ENCODE peak calls at places on chromosomes 4 and X, in eight cellular contexts. O is neural crest cell, H is WTC11, B is GM06990, G is AG09309, L is epithelial cell of proximal tubule, K is tibial artery, J is choroid plexus epithelial cell. F is an unnamed sample.

GRCh38 chr4:175035907-175036306 is 117.7 kb downstream of the ADAM29 start:
- DNase-seq in O (no peak), H (no peak), B (no peak), G (peak), L (no peak), K (no peak), J (peak), F (no peak)

GRCh38 chr4:81052119-81053068 is 21.9 kb downstream of the BMP3 start:
- DNase-seq in O (peak), H (peak), B (peak), G (no peak), L (no peak), K (peak), J (peak), F (no peak)

GRCh38 chrX:10052906-10053625 is 85.9 kb downstream of the CLDN34 start:
- DNase-seq in O (no peak), H (no peak), B (no peak), G (no peak), L (no peak), K (peak), J (no peak), F (no peak)

GRCh38 chr4:110605077-110605476 is 17.8 kb downstream of the PITX2 start:
- DNase-seq in O (no peak), H (no peak), B (no peak), G (no peak), L (no peak), K (no peak), J (no peak), F (no peak)

GRCh38 chr4:105921301-105921700 is 26.0 kb downstream of the NPNT start:
- DNase-seq in O (no peak), H (no peak), B (no peak), G (no peak), L (no peak), K (no peak), J (no peak), F (no peak)

GRCh38 chrX:36908801-36909403 is 99.3 kb upstream of the FAM47C start:
- DNase-seq in O (no peak), H (no peak), B (no peak), G (no peak), L (no peak), K (no peak), J (peak), F (peak)

GRCh38 chr4:139988863-139989765 is 164.9 kb downstream of the MAML3 start:
- DNase-seq in O (no peak), H (no peak), B (no peak), G (peak), L (peak), K (peak), J (peak), F (no peak)

GRCh38 chrX:65537229-65537628 is 2.6 kb upstream of the LAS1L start:
- DNase-seq in O (no peak), H (no peak), B (no peak), G (no peak), L (no peak), K (no peak), J (no peak), F (no peak)

GRCh38 chr4:108425988-108426387 is 194.4 kb upstream of the RPL34 start:
- DNase-seq in O (no peak), H (no peak), B (no peak), G (peak), L (no peak), K (no peak), J (peak), F (no peak)

GRCh38 chr4:124686279-124686678 is 26.3 kb downstream of the ANKRD50 start:
- DNase-seq in O (no peak), H (peak), B (no peak), G (no peak), L (no peak), K (no peak), J (no peak), F (no peak)

GRCh38 chr4:48109413-48110263 is 24.4 kb downstream of the TXK start:
- DNase-seq in O (no peak), H (no peak), B (no peak), G (no peak), L (no peak), K (no peak), J (peak), F (peak)

GRCh38 chr4:31674313-31674947 is 954.3 kb downstream of the PCDH7 start:
- DNase-seq in O (peak), H (peak), B (no peak), G (no peak), L (no peak), K (no peak), J (peak), F (peak)

GRCh38 chr4:151681085-151681484 is 79.7 kb downstream of the GATB start:
- DNase-seq in O (no peak), H (no peak), B (no peak), G (no peak), L (no peak), K (no peak), J (no peak), F (no peak)

GRCh38 chr4:40349561-40350198 is 14.5 kb downstream of the CHRNA9 start:
- DNase-seq in O (no peak), H (no peak), B (no peak), G (no peak), L (peak), K (no peak), J (peak), F (no peak)

GRCh38 chrX:96126182-96126581 is 558.5 kb upstream of the DIAPH2 start:
- DNase-seq in O (no peak), H (no peak), B (no peak), G (no peak), L (no peak), K (no peak), J (no peak), F (no peak)

GRCh38 chr4:87566276-87566675 is 37.1 kb upstream of the SPARCL1 start:
- DNase-seq in O (no peak), H (no peak), B (no peak), G (no peak), L (no peak), K (no peak), J (no peak), F (no peak)

GRCh38 chr4:41977709-41978108 is 3.8 kb upstream of the DCAF4L1 start:
- DNase-seq in O (no peak), H (no peak), B (no peak), G (no peak), L (no peak), K (no peak), J (peak), F (no peak)

GRCh38 chrX:45850197-45850774 is 649.6 kb upstream of the DIPK2B start:
- DNase-seq in O (peak), H (peak), B (no peak), G (no peak), L (no peak), K (no peak), J (peak), F (peak)

GRCh38 chr4:43837171-43837570 is 611.4 kb downstream of the KCTD8 start:
- DNase-seq in O (no peak), H (no peak), B (no peak), G (no peak), L (no peak), K (no peak), J (peak), F (no peak)

GRCh38 chrX:154459843-154460242 is 1.8 kb downstream of the PLXNA3 start:
- DNase-seq in O (no peak), H (no peak), B (no peak), G (no peak), L (no peak), K (no peak), J (no peak), F (no peak)

GRCh38 chr4:185640809-185641675 is 105.7 kb upstream of the PDLIM3 start:
- DNase-seq in O (no peak), H (no peak), B (no peak), G (peak), L (peak), K (no peak), J (peak), F (peak)

GRCh38 chr4:147954850-147955249 is 223.0 kb downstream of the ARHGAP10 start:
- DNase-seq in O (no peak), H (no peak), B (no peak), G (no peak), L (no peak), K (no peak), J (no peak), F (no peak)

GRCh38 chr4:147830987-147831386 is 99.1 kb downstream of the ARHGAP10 start:
- DNase-seq in O (no peak), H (no peak), B (no peak), G (no peak), L (no peak), K (no peak), J (peak), F (no peak)

GRCh38 chrX:78029663-78030062 is 60.2 kb upstream of the PGAM4 start:
- DNase-seq in O (peak), H (peak), B (no peak), G (peak), L (no peak), K (no peak), J (peak), F (peak)

GRCh38 chrX:78199851-78200250 is 60.4 kb upstream of the TAF9B start:
- DNase-seq in O (no peak), H (no peak), B (no peak), G (no peak), L (no peak), K (no peak), J (peak), F (peak)

GRCh38 chr4:8905773-8906667 is 34.4 kb upstream of the HMX1 start:
- DNase-seq in O (no peak), H (peak), B (no peak), G (no peak), L (no peak), K (peak), J (no peak), F (no peak)

GRCh38 chr4:167248271-167248670 is 14.0 kb upstream of the SPOCK3 start:
- DNase-seq in O (no peak), H (no peak), B (no peak), G (no peak), L (no peak), K (no peak), J (no peak), F (no peak)

GRCh38 chr4:76377481-76377901 is 43.5 kb downstream of the CCDC158 start:
- DNase-seq in O (no peak), H (no peak), B (no peak), G (no peak), L (no peak), K (no peak), J (peak), F (no peak)

GRCh38 chr4:1744552-1744951 is 23.2 kb downstream of the TACC3 start:
- DNase-seq in O (no peak), H (no peak), B (no peak), G (no peak), L (no peak), K (no peak), J (no peak), F (no peak)

GRCh38 chr4:1746265-1746691 is 25.0 kb downstream of the TACC3 start:
- DNase-seq in O (peak), H (peak), B (peak), G (no peak), L (no peak), K (no peak), J (peak), F (peak)

GRCh38 chr4:1745165-1745564 is 23.8 kb downstream of the TACC3 start:
- DNase-seq in O (no peak), H (no peak), B (no peak), G (no peak), L (no peak), K (no peak), J (no peak), F (no peak)

GRCh38 chr4:1746919-1747602 is 25.7 kb downstream of the TACC3 start:
- DNase-seq in O (no peak), H (no peak), B (no peak), G (no peak), L (no peak), K (no peak), J (no peak), F (no peak)

DNA sequence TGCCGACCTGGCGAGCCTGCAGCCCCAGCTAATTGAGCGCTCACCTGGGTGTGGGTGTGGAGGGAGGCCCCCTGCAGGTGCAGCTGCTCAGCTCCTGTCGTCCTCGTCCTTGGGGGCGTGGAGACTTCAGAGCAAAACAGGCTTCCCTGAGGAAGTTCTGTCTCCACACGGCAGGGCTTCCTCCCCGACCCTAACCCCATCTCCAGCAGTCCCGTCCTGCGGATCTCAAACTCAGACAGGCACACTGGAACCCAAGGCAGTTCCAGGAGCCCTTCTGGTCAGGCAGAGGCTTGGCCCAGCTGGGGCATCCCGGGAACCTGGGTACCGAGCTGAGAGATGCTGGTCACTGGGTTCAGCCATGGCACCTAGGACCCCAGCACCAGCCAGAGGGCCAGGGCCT is 24.4 kb downstream of the TACC3 start:
- DNase-seq in O (no peak), H (no peak), B (no peak), G (no peak), L (no peak), K (no peak), J (no peak), F (no peak)
- TF ChIP-seq CTCF in O (no peak), H (no peak), B (no peak), G (no peak), L (no peak), K (no peak), J (no peak), F (no peak)

DNA sequence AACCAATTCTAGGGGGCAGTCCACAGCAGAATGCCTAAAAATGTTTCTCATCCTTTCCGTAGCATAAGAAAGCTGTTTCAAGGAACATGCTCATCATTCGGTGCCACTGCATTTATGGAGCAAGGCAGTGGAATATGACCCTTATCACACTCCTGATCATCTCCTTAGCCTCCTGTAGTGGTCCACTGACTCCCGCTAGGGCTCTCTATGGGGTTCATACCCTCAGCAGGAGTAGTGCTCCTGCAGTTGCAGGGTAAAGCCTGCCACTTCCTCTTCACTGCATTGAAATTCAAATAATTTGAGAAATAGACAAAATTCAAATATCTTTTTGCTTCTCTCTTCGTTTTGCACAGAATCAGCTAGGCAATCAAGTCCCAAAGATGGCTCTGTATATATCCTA is 107.0 kb downstream of the NDST3 start:
- DNase-seq in O (no peak), H (no peak), B (no peak), G (no peak), L (no peak), K (no peak), J (no peak), F (no peak)
- TF ChIP-seq CTCF in O (no peak), H (no peak), B (no peak), G (no peak), L (no peak), K (no peak), J (no peak), F (no peak)

DNA sequence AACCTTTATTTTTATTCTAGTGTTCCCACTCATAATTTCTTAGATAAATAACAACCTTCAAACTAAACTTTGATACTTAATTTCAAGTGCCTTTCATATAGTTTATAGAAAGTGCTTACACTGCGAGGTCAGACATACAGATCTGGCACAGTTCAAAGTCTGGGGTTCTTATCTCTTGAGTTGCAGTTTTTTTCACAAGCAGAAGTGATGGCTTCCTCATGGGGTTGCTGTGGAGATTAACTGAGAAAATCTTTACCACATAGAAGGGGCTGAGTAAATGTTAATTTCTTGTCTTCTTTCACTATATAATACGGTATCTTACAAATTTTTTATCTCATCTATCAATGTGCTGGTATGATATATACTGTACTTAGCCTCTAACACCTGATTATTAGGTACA is 3.1 kb downstream of the ING2 start:
- DNase-seq in O (no peak), H (no peak), B (no peak), G (no peak), L (no peak), K (no peak), J (no peak), F (no peak)
- TF ChIP-seq CTCF in O (no peak), H (no peak), B (no peak), G (no peak), L (no peak), K (no peak), J (no peak), F (no peak)

GRCh38 chrX:131801911-131802310 is 221.2 kb upstream of the STK26 start:
- DNase-seq in O (no peak), H (no peak), B (no peak), G (no peak), L (no peak), K (no peak), J (no peak), F (no peak)

GRCh38 chrX:131801066-131801465 is 222.0 kb upstream of the STK26 start:
- DNase-seq in O (no peak), H (no peak), B (no peak), G (no peak), L (no peak), K (no peak), J (peak), F (no peak)

DNA sequence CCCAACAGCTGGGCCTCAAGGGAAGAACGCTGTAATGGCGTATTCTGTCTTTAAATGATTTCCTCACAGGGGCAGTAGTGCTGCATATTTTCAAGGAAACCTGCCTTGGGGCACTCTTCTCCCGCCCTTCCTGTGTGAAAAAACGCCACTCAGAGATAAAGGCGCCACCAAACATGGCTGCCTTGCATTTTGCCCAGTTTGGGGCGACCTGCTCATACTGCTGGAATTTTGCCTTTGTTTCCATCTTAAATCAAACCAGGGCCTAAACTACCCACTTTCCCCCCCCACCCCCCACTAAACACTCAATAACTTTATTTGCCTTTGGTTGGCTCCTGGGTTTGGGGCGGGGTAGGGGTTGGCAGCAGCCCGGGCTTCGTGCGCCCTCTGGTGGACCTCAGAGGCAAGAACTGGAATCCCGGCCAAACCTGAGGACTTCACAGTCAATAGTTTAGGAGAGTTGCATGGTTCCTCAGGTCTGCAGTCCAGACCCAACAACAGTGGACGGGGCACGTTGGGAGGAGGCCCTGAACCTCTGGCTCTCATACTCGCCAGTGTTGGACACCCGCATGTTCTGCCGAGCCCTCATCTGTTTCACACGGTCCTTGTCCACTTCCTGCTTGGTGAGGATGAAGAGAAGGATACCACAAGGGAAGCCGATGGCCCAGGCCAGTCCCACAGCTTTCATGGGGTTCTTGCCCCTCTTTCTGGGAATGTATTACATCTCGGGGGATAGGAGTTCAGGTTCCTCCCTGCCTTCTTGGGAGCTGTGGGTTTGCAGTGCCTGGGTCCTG is 220.1 kb upstream of the STK26 start:
- DNase-seq in O (no peak), H (peak), B (peak), G (no peak), L (no peak), K (no peak), J (no peak), F (peak)
- TF ChIP-seq CTCF in O (peak), H (no peak), B (peak), G (peak), L (peak), K (no peak), J (peak), F (peak)